ENCODE peak calls at places on chromosomes 5 and 9, in nine cellular contexts. One of them, this sample, is unnamed.

GRCh38 chr9:132114102-132114707 is 34.5 kb upstream of the MED27 start:
- DNase-seq in CD8-positive, alpha-beta memory T cell: no peak
- DNase-seq in HuH-7.5: peak; percentile 68
- DNase-seq in CD4-positive, alpha-beta T cell: peak; percentile 26
- DNase-seq in NCI-H2029: no peak
- DNase-seq in testis: peak; percentile 76
- DNase-seq in stimulated activated CD8-positive, alpha-beta memory T cell treated with anti-CD3 and anti-CD28 coated beads, Interleukin-12 subunit alpha, Interleukin-12 subunit beta, amount 100 ng/mL, for 1 hour: peak; percentile 2
- DNase-seq in naive thymus-derived CD8-positive, alpha-beta T cell: peak; percentile 47
- DNase-seq in transverse colon: peak; percentile 41
- DNase-seq in this sample: peak; percentile 66

GRCh38 chr9:29613773-29614172 is 2040.5 kb upstream of the C9orf72 start:
- DNase-seq in CD8-positive, alpha-beta memory T cell: no peak
- DNase-seq in HuH-7.5: no peak
- DNase-seq in CD4-positive, alpha-beta T cell: no peak
- DNase-seq in NCI-H2029: no peak
- DNase-seq in testis: no peak
- DNase-seq in stimulated activated CD8-positive, alpha-beta memory T cell treated with anti-CD3 and anti-CD28 coated beads, Interleukin-12 subunit alpha, Interleukin-12 subunit beta, amount 100 ng/mL, for 1 hour: no peak
- DNase-seq in naive thymus-derived CD8-positive, alpha-beta T cell: no peak
- DNase-seq in transverse colon: no peak
- DNase-seq in this sample: no peak

GRCh38 chr5:113212244-113212920 is 222.4 kb downstream of the TSSK1B start:
- DNase-seq in CD8-positive, alpha-beta memory T cell: no peak
- DNase-seq in HuH-7.5: no peak
- DNase-seq in CD4-positive, alpha-beta T cell: no peak
- DNase-seq in NCI-H2029: peak; percentile 13
- DNase-seq in testis: no peak
- DNase-seq in stimulated activated CD8-positive, alpha-beta memory T cell treated with anti-CD3 and anti-CD28 coated beads, Interleukin-12 subunit alpha, Interleukin-12 subunit beta, amount 100 ng/mL, for 1 hour: no peak
- DNase-seq in naive thymus-derived CD8-positive, alpha-beta T cell: no peak
- DNase-seq in transverse colon: no peak
- DNase-seq in this sample: no peak

GRCh38 chr9:113523421-113524141 is 60.1 kb downstream of the RGS3 start:
- DNase-seq in CD8-positive, alpha-beta memory T cell: peak; percentile 54
- DNase-seq in HuH-7.5: no peak
- DNase-seq in CD4-positive, alpha-beta T cell: peak; percentile 51
- DNase-seq in NCI-H2029: no peak
- DNase-seq in testis: no peak
- DNase-seq in stimulated activated CD8-positive, alpha-beta memory T cell treated with anti-CD3 and anti-CD28 coated beads, Interleukin-12 subunit alpha, Interleukin-12 subunit beta, amount 100 ng/mL, for 1 hour: peak; percentile 57
- DNase-seq in naive thymus-derived CD8-positive, alpha-beta T cell: peak; percentile 38
- DNase-seq in transverse colon: peak; percentile 81
- DNase-seq in this sample: no peak

GRCh38 chr5:96093890-96094381 is 132.3 kb upstream of the ELL2 start:
- DNase-seq in CD8-positive, alpha-beta memory T cell: no peak
- DNase-seq in HuH-7.5: no peak
- DNase-seq in CD4-positive, alpha-beta T cell: no peak
- DNase-seq in NCI-H2029: no peak
- DNase-seq in testis: no peak
- DNase-seq in stimulated activated CD8-positive, alpha-beta memory T cell treated with anti-CD3 and anti-CD28 coated beads, Interleukin-12 subunit alpha, Interleukin-12 subunit beta, amount 100 ng/mL, for 1 hour: no peak
- DNase-seq in naive thymus-derived CD8-positive, alpha-beta T cell: no peak
- DNase-seq in transverse colon: no peak
- DNase-seq in this sample: peak; percentile 95

GRCh38 chr5:128408622-128409021 is 129.4 kb downstream of the FBN2 start:
- DNase-seq in CD8-positive, alpha-beta memory T cell: no peak
- DNase-seq in HuH-7.5: no peak
- DNase-seq in CD4-positive, alpha-beta T cell: no peak
- DNase-seq in NCI-H2029: no peak
- DNase-seq in testis: no peak
- DNase-seq in stimulated activated CD8-positive, alpha-beta memory T cell treated with anti-CD3 and anti-CD28 coated beads, Interleukin-12 subunit alpha, Interleukin-12 subunit beta, amount 100 ng/mL, for 1 hour: no peak
- DNase-seq in naive thymus-derived CD8-positive, alpha-beta T cell: no peak
- DNase-seq in transverse colon: no peak
- DNase-seq in this sample: no peak

GRCh38 chr9:136211441-136212344 is 6.8 kb upstream of the LHX3 start:
- DNase-seq in CD8-positive, alpha-beta memory T cell: no peak
- DNase-seq in HuH-7.5: no peak
- DNase-seq in CD4-positive, alpha-beta T cell: no peak
- DNase-seq in NCI-H2029: no peak
- DNase-seq in testis: no peak
- DNase-seq in stimulated activated CD8-positive, alpha-beta memory T cell treated with anti-CD3 and anti-CD28 coated beads, Interleukin-12 subunit alpha, Interleukin-12 subunit beta, amount 100 ng/mL, for 1 hour: no peak
- DNase-seq in naive thymus-derived CD8-positive, alpha-beta T cell: no peak
- DNase-seq in transverse colon: no peak
- DNase-seq in this sample: no peak

GRCh38 chr9:130627051-130627450 is 37.3 kb upstream of the PRDM12 start:
- DNase-seq in CD8-positive, alpha-beta memory T cell: no peak
- DNase-seq in HuH-7.5: no peak
- DNase-seq in CD4-positive, alpha-beta T cell: no peak
- DNase-seq in NCI-H2029: no peak
- DNase-seq in testis: no peak
- DNase-seq in stimulated activated CD8-positive, alpha-beta memory T cell treated with anti-CD3 and anti-CD28 coated beads, Interleukin-12 subunit alpha, Interleukin-12 subunit beta, amount 100 ng/mL, for 1 hour: no peak
- DNase-seq in naive thymus-derived CD8-positive, alpha-beta T cell: no peak
- DNase-seq in transverse colon: no peak
- DNase-seq in this sample: no peak

GRCh38 chr5:165894916-165895315 is 2389.5 kb downstream of the MAT2B start:
- DNase-seq in CD8-positive, alpha-beta memory T cell: no peak
- DNase-seq in HuH-7.5: no peak
- DNase-seq in CD4-positive, alpha-beta T cell: no peak
- DNase-seq in NCI-H2029: no peak
- DNase-seq in testis: no peak
- DNase-seq in stimulated activated CD8-positive, alpha-beta memory T cell treated with anti-CD3 and anti-CD28 coated beads, Interleukin-12 subunit alpha, Interleukin-12 subunit beta, amount 100 ng/mL, for 1 hour: no peak
- DNase-seq in naive thymus-derived CD8-positive, alpha-beta T cell: no peak
- DNase-seq in transverse colon: no peak
- DNase-seq in this sample: no peak

GRCh38 chr5:78345485-78345884 is 14.9 kb upstream of the SCAMP1 start:
- DNase-seq in CD8-positive, alpha-beta memory T cell: no peak
- DNase-seq in HuH-7.5: no peak
- DNase-seq in CD4-positive, alpha-beta T cell: no peak
- DNase-seq in NCI-H2029: no peak
- DNase-seq in testis: no peak
- DNase-seq in stimulated activated CD8-positive, alpha-beta memory T cell treated with anti-CD3 and anti-CD28 coated beads, Interleukin-12 subunit alpha, Interleukin-12 subunit beta, amount 100 ng/mL, for 1 hour: no peak
- DNase-seq in naive thymus-derived CD8-positive, alpha-beta T cell: no peak
- DNase-seq in transverse colon: no peak
- DNase-seq in this sample: no peak

GRCh38 chr5:170861855-170862766 is at the start of gene RANBP17:
- DNase-seq in CD8-positive, alpha-beta memory T cell: no peak
- DNase-seq in HuH-7.5: peak; percentile 37
- DNase-seq in CD4-positive, alpha-beta T cell: no peak
- DNase-seq in NCI-H2029: peak; percentile 65
- DNase-seq in testis: peak; percentile 55
- DNase-seq in stimulated activated CD8-positive, alpha-beta memory T cell treated with anti-CD3 and anti-CD28 coated beads, Interleukin-12 subunit alpha, Interleukin-12 subunit beta, amount 100 ng/mL, for 1 hour: no peak
- DNase-seq in naive thymus-derived CD8-positive, alpha-beta T cell: no peak
- DNase-seq in transverse colon: peak; percentile 55
- DNase-seq in this sample: peak; percentile 32

GRCh38 chr9:105259274-105259673 is 14.8 kb downstream of the SLC44A1 start:
- DNase-seq in CD8-positive, alpha-beta memory T cell: no peak
- DNase-seq in HuH-7.5: no peak
- DNase-seq in CD4-positive, alpha-beta T cell: no peak
- DNase-seq in NCI-H2029: no peak
- DNase-seq in testis: no peak
- DNase-seq in stimulated activated CD8-positive, alpha-beta memory T cell treated with anti-CD3 and anti-CD28 coated beads, Interleukin-12 subunit alpha, Interleukin-12 subunit beta, amount 100 ng/mL, for 1 hour: no peak
- DNase-seq in naive thymus-derived CD8-positive, alpha-beta T cell: no peak
- DNase-seq in transverse colon: no peak
- DNase-seq in this sample: no peak

GRCh38 chr9:89808076-89808701 is 203.4 kb downstream of the GADD45G start:
- DNase-seq in CD8-positive, alpha-beta memory T cell: no peak
- DNase-seq in HuH-7.5: no peak
- DNase-seq in CD4-positive, alpha-beta T cell: no peak
- DNase-seq in NCI-H2029: peak; percentile 50
- DNase-seq in testis: peak; percentile 57
- DNase-seq in stimulated activated CD8-positive, alpha-beta memory T cell treated with anti-CD3 and anti-CD28 coated beads, Interleukin-12 subunit alpha, Interleukin-12 subunit beta, amount 100 ng/mL, for 1 hour: no peak
- DNase-seq in naive thymus-derived CD8-positive, alpha-beta T cell: no peak
- DNase-seq in transverse colon: no peak
- DNase-seq in this sample: no peak

GRCh38 chr9:35717132-35717870 is 14.7 kb downstream of the TLN1 start:
- DNase-seq in CD8-positive, alpha-beta memory T cell: no peak
- DNase-seq in HuH-7.5: no peak
- DNase-seq in CD4-positive, alpha-beta T cell: no peak
- DNase-seq in NCI-H2029: no peak
- DNase-seq in testis: no peak
- DNase-seq in stimulated activated CD8-positive, alpha-beta memory T cell treated with anti-CD3 and anti-CD28 coated beads, Interleukin-12 subunit alpha, Interleukin-12 subunit beta, amount 100 ng/mL, for 1 hour: no peak
- DNase-seq in naive thymus-derived CD8-positive, alpha-beta T cell: no peak
- DNase-seq in transverse colon: no peak
- DNase-seq in this sample: no peak

GRCh38 chr9:113898151-113898550 is 22.0 kb downstream of the ZNF618 start:
- DNase-seq in CD8-positive, alpha-beta memory T cell: no peak
- DNase-seq in HuH-7.5: no peak
- DNase-seq in CD4-positive, alpha-beta T cell: no peak
- DNase-seq in NCI-H2029: no peak
- DNase-seq in testis: no peak
- DNase-seq in stimulated activated CD8-positive, alpha-beta memory T cell treated with anti-CD3 and anti-CD28 coated beads, Interleukin-12 subunit alpha, Interleukin-12 subunit beta, amount 100 ng/mL, for 1 hour: no peak
- DNase-seq in naive thymus-derived CD8-positive, alpha-beta T cell: no peak
- DNase-seq in transverse colon: no peak
- DNase-seq in this sample: no peak

GRCh38 chr9:113584728-113585442 is 121.4 kb downstream of the RGS3 start:
- DNase-seq in CD8-positive, alpha-beta memory T cell: no peak
- DNase-seq in HuH-7.5: no peak
- DNase-seq in CD4-positive, alpha-beta T cell: no peak
- DNase-seq in NCI-H2029: no peak
- DNase-seq in testis: no peak
- DNase-seq in stimulated activated CD8-positive, alpha-beta memory T cell treated with anti-CD3 and anti-CD28 coated beads, Interleukin-12 subunit alpha, Interleukin-12 subunit beta, amount 100 ng/mL, for 1 hour: no peak
- DNase-seq in naive thymus-derived CD8-positive, alpha-beta T cell: no peak
- DNase-seq in transverse colon: no peak
- DNase-seq in this sample: no peak

GRCh38 chr9:33202552-33203300 is 35.6 kb upstream of the B4GALT1 start:
- DNase-seq in CD8-positive, alpha-beta memory T cell: peak; percentile 37
- DNase-seq in HuH-7.5: no peak
- DNase-seq in CD4-positive, alpha-beta T cell: peak; percentile 2
- DNase-seq in NCI-H2029: no peak
- DNase-seq in testis: peak; percentile 48
- DNase-seq in stimulated activated CD8-positive, alpha-beta memory T cell treated with anti-CD3 and anti-CD28 coated beads, Interleukin-12 subunit alpha, Interleukin-12 subunit beta, amount 100 ng/mL, for 1 hour: no peak
- DNase-seq in naive thymus-derived CD8-positive, alpha-beta T cell: no peak
- DNase-seq in transverse colon: peak; percentile 77
- DNase-seq in this sample: no peak